ENCODE peak calls at places on chromosomes 16 and 17, in nine cellular contexts. R, L, F, C, T, M, U, E and I are unnamed samples.

GRCh38 chr17:46979023-46979870 is at the start of gene RPRML:
- DNase-seq in R (peak; percentile 60), L (peak; percentile 61), F (peak; percentile 47), C (no peak), T (no peak), M (peak; percentile 78), U (peak; percentile 8), E (no peak), I (peak; percentile 72)

GRCh38 chr17:74639704-74640142 is 16.2 kb upstream of the CD300E start:
- DNase-seq in R (no peak), L (no peak), F (peak; percentile 24), C (no peak), T (peak; percentile 52), M (no peak), U (no peak), E (no peak), I (no peak)

GRCh38 chr16:728131-728889 is 1.4 kb downstream of the HAGHL start:
- DNase-seq in R (no peak), L (peak; percentile 64), F (peak; percentile 72), C (no peak), T (peak; percentile 93), M (peak; percentile 84), U (peak; percentile 77), E (no peak), I (peak; percentile 79)

GRCh38 chr17:79991924-79992656 is 43.6 kb downstream of the TBC1D16 start:
- DNase-seq in R (peak; percentile 40), L (no peak), F (peak; percentile 27), C (no peak), T (no peak), M (no peak), U (no peak), E (no peak), I (no peak)

GRCh38 chr17:20063665-20064648 is 54.8 kb downstream of the SPECC1 start:
- DNase-seq in R (no peak), L (no peak), F (peak; percentile 47), C (peak; percentile 83), T (peak; percentile 78), M (no peak), U (peak; percentile 75), E (no peak), I (no peak)

GRCh38 chr17:56830726-56831363 is 2.9 kb downstream of the C17orf67 start:
- DNase-seq in R (no peak), L (no peak), F (no peak), C (no peak), T (no peak), M (no peak), U (no peak), E (no peak), I (no peak)

GRCh38 chr17:4950757-4951204 is at the start of gene ENO3:
- DNase-seq in R (no peak), L (peak; percentile 76), F (no peak), C (no peak), T (no peak), M (peak; percentile 78), U (no peak), E (no peak), I (peak; percentile 63)

GRCh38 chr17:80599546-80600305 is 55.1 kb downstream of the RPTOR start:
- DNase-seq in R (no peak), L (no peak), F (no peak), C (no peak), T (no peak), M (peak; percentile 89), U (no peak), E (no peak), I (no peak)

GRCh38 chr17:81390436-81391214 is 4.6 kb upstream of the BAHCC1 start:
- DNase-seq in R (no peak), L (no peak), F (no peak), C (no peak), T (no peak), M (no peak), U (no peak), E (no peak), I (no peak)

GRCh38 chr16:51236583-51236982 is 85.5 kb upstream of the SALL1 start:
- DNase-seq in R (no peak), L (no peak), F (no peak), C (no peak), T (no peak), M (no peak), U (no peak), E (no peak), I (no peak)

GRCh38 chr17:65813306-65813705 is 251.9 kb upstream of the AXIN2 start:
- DNase-seq in R (no peak), L (no peak), F (no peak), C (peak; percentile 23), T (no peak), M (no peak), U (no peak), E (no peak), I (no peak)

GRCh38 chr16:20004931-20005330 is 68.8 kb downstream of the GPR139 start:
- DNase-seq in R (no peak), L (no peak), F (no peak), C (no peak), T (no peak), M (no peak), U (no peak), E (no peak), I (no peak)
- TF ChIP-seq CTCF in R (peak; percentile 25), L (no peak), F (no peak), C (no peak), T (no peak), M (peak; percentile 27), U (no peak), E (no peak), I (peak; percentile 58)

GRCh38 chr16:79597775-79598174 is 2.8 kb downstream of the MAF start:
- DNase-seq in R (no peak), L (no peak), F (no peak), C (no peak), T (no peak), M (no peak), U (no peak), E (no peak), I (no peak)
- TF ChIP-seq CTCF in R (no peak), L (no peak), F (no peak), C (no peak), T (no peak), M (no peak), U (no peak), E (no peak), I (no peak)

GRCh38 chr16:68375801-68376536 is 65.2 kb downstream of the PRMT7 start:
- DNase-seq in R (no peak), L (no peak), F (no peak), C (no peak), T (no peak), M (no peak), U (no peak), E (no peak), I (no peak)

GRCh38 chr16:68372806-68373205 is 62.0 kb downstream of the PRMT7 start:
- DNase-seq in R (no peak), L (no peak), F (no peak), C (no peak), T (no peak), M (no peak), U (no peak), E (no peak), I (no peak)

GRCh38 chr16:68373528-68374250 is 62.9 kb downstream of the PRMT7 start:
- DNase-seq in R (no peak), L (no peak), F (no peak), C (no peak), T (no peak), M (no peak), U (no peak), E (no peak), I (no peak)

GRCh38 chr16:68374961-68375660 is 64.3 kb downstream of the PRMT7 start:
- DNase-seq in R (no peak), L (no peak), F (no peak), C (no peak), T (no peak), M (no peak), U (no peak), E (no peak), I (no peak)

DNA sequence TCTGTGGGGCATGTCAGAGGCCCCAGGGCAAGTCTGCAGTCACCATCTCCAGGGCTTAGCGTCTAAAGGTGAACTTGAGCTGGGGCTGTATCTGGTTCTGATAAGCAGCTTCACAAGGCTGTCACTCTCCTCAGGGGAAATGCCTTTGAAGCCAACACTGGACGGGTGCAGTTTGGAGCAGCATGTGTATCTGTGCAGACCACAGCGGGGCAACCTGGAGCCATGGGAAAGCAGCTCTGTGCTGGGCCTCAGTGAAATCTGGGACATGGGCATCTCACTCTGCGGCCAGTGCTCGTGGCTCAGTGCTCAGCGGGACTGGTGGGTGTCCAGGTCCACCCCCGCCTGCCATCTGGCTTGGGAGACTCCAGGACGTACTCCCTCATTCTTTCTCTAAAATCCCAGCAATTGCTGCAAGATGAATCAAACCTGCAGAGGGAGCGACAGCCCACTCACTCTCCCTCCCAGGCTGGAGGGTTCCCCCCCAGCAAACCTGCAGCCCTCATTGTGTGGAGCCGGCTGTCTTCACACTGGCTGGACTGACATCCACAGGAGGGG is 63.5 kb downstream of the PRMT7 start:
- DNase-seq in R (no peak), L (peak; percentile 76), F (no peak), C (no peak), T (no peak), M (no peak), U (no peak), E (no peak), I (no peak)
- TF ChIP-seq CTCF in R (no peak), L (no peak), F (no peak), C (peak; percentile 0), T (no peak), M (peak; percentile 8), U (no peak), E (no peak), I (no peak)

GRCh38 chr17:3048727-3049471 is 14.5 kb downstream of the OR1D5 start:
- DNase-seq in R (peak; percentile 88), L (peak; percentile 98), F (peak; percentile 96), C (peak; percentile 85), T (peak; percentile 92), M (peak; percentile 97), U (peak; percentile 98), E (peak; percentile 96), I (peak; percentile 96)
- TF ChIP-seq CTCF in R (peak; percentile 84), L (peak; percentile 80), F (peak; percentile 73), C (peak; percentile 63), T (peak; percentile 63), M (peak; percentile 79), U (peak; percentile 88), E (peak; percentile 87), I (peak; percentile 43)